ENCODE peak calls at places on chromosomes 13 and 19, in eight cellular contexts. S is IMR-90, C is heart right ventricle, Q is colonic mucosa, W is endothelial cell of umbilical vein, V is upper lobe of right lung, E is right atrium auricular region, I is HCT116. J is an unnamed sample.

GRCh38 chr19:17576758-17577532 is 21.5 kb downstream of the COLGALT1 start:
- DNase-seq in Q (peak), W (no peak), E (no peak), C (peak), I (peak), S (no peak), V (peak), J (no peak)

GRCh38 chr19:37855098-37855497 is 51.3 kb downstream of the WDR87 start:
- DNase-seq in S (peak), C (peak), V (no peak), W (peak), E (no peak), I (no peak), Q (peak), J (no peak)

GRCh38 chr13:111322001-111322915 is 1.8 kb downstream of the TEX29 start:
- DNase-seq in E (no peak), Q (no peak), V (no peak), C (no peak), S (no peak), W (no peak), I (no peak), J (no peak)

GRCh38 chr19:3234800-3235199 is 10.3 kb downstream of the CELF5 start:
- DNase-seq in W (no peak), V (no peak), Q (no peak), E (no peak), I (no peak), C (no peak), S (no peak), J (no peak)

GRCh38 chr13:52345048-52345447 is 60.9 kb downstream of the THSD1 start:
- DNase-seq in I (no peak), E (no peak), W (peak), Q (no peak), C (no peak), V (no peak), S (peak), J (peak)

GRCh38 chr19:7435602-7436001 is 53.2 kb downstream of the PEX11G start:
- DNase-seq in S (no peak), V (no peak), W (no peak), I (no peak), E (no peak), Q (no peak), C (no peak), J (no peak)

GRCh38 chr13:68715651-68716050 is 1392.0 kb upstream of the ATXN8OS start:
- DNase-seq in S (no peak), W (no peak), C (no peak), Q (no peak), E (no peak), I (no peak), V (no peak), J (no peak)

GRCh38 chr13:56558698-56559320 is 581.9 kb upstream of the PRR20A start:
- DNase-seq in Q (no peak), E (no peak), I (no peak), W (no peak), C (no peak), V (no peak), S (no peak), J (no peak)

GRCh38 chr19:36258028-36258875 is 43.3 kb downstream of the ZNF146 start:
- DNase-seq in E (no peak), S (no peak), V (no peak), Q (no peak), W (no peak), C (no peak), I (no peak), J (no peak)

GRCh38 chr19:55228015-55228391 is 560 bp downstream of the TMEM86B start:
- DNase-seq in V (no peak), I (no peak), Q (no peak), W (no peak), C (peak), S (no peak), E (no peak), J (no peak)

GRCh38 chr13:61029064-61029463 is 386.6 kb downstream of the PCDH20 start:
- DNase-seq in I (no peak), W (no peak), C (no peak), E (no peak), S (no peak), Q (no peak), V (no peak), J (no peak)

GRCh38 chr19:57348136-57348535 is 2.9 kb upstream of the ZNF304 start:
- DNase-seq in I (no peak), C (no peak), E (no peak), Q (no peak), W (no peak), V (no peak), S (peak), J (no peak)

DNA sequence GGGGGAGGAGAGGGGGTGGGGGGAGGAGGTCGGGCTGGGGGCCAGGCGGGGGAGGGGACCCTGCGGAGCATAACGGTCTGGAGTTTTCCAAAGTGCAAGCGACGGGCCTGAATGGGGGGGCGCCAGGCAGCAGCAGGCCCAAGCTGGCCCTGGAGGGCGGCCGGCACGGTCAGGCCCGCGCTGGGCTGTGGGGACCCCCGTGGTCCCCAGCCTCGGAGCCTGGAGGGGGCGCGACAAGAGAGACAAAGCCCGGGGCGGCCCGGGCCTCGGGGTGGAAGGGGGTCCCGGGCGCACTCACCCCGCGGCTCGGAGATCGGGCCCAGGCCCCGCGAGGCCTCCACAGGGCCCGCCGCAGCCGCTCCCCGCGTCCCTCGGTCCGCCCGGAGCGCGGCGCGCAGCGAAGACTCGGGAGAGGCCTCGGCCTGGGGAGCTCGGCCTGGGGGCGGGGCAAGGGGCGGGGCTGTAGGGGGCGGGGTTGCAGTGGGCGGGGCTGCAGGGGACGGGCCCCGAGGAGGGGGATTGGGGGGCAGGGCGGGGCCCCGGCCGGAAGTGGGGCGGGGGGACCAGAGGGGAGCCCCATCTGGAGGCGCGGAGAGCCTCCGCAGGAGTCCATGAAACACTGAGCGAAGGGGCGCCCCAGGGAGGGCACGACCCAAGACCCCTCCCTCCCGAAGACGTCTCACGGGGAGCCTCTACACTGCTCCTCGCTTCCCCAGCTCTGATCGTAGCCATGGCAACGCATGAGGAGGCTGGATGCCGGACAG is 47.6 kb downstream of the PTPRS start:
- DNase-seq in V (peak), S (peak), W (peak), Q (peak), I (no peak), E (peak), C (peak), J (no peak)
- H3K27ac ChIP-seq in V (peak), S (peak), W (no peak), Q (peak), I (peak), E (peak), C (peak), J (no peak)

GRCh38 chr19:1438933-1439358 is 750 bp downstream of the RPS15 start:
- DNase-seq in S (no peak), Q (no peak), V (no peak), C (no peak), W (peak), I (no peak), E (no peak), J (no peak)
- H3K27ac ChIP-seq in S (peak), Q (no peak), V (peak), C (peak), W (peak), I (peak), E (peak), J (peak)

DNA sequence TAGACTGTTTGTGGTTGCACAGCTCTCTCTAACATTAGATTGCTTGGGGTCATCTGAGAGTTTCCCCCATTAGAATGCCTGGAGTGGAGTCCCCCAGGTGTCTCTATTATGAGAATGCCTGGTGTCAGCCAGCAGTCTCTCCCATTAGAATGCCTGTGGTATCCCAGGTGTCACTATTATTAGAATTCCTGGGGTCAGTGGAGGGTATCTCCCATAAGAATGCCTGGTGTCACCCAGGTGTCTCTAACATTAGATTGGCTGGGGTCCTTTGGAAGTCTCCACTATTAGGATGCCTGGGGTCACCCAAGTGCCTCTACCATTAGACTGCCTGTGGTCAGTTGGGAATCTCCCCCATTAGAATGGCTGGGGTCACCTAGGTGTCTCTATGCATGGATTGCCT is 1495.1 kb downstream of the UQCRFS1 start:
- DNase-seq in W (no peak), Q (no peak), C (no peak), V (no peak), I (no peak), E (no peak), S (no peak), J (no peak)
- H3K27ac ChIP-seq in W (no peak), Q (no peak), C (no peak), V (no peak), I (no peak), E (no peak), S (no peak), J (no peak)

DNA sequence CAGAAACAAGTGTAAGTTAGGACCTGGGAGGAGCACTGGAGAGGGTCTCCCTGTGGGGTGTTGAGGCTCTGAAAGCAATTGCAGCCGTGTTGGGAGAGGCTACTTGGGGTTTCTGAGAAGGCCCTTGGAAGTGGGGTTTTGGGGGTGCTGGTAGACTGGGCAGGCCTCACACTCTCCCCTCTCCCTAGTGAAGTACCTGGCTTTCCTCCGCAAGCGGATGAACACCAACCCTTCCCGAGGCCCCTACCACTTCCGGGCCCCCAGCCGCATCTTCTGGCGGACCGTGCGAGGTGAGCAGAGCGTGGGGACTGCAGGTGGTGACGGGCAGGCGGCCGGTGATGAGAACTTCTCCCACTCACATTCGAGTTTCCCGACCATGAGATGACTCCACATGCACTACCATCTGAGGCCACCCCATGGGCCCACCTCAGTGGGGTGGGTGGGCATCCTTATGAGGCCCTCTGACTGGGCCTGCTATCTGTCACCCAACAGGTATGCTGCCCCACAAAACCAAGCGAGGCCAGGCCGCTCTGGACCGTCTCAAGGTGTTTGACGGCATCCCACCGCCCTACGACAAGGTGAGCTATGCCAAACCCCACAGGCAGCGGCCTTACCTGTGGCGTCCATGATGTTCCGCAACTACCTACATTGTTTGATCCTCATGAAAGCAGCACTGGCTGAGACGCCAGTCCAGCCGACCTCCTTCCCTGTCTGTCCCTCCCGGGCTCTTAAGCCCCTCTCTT is 3.0 kb downstream of the RPL13A start:
- DNase-seq in V (no peak), W (no peak), S (no peak), Q (no peak), E (no peak), C (no peak), I (no peak), J (no peak)
- H3K27ac ChIP-seq in V (peak), W (no peak), S (peak), Q (peak), E (no peak), C (peak), I (peak), J (peak)

DNA sequence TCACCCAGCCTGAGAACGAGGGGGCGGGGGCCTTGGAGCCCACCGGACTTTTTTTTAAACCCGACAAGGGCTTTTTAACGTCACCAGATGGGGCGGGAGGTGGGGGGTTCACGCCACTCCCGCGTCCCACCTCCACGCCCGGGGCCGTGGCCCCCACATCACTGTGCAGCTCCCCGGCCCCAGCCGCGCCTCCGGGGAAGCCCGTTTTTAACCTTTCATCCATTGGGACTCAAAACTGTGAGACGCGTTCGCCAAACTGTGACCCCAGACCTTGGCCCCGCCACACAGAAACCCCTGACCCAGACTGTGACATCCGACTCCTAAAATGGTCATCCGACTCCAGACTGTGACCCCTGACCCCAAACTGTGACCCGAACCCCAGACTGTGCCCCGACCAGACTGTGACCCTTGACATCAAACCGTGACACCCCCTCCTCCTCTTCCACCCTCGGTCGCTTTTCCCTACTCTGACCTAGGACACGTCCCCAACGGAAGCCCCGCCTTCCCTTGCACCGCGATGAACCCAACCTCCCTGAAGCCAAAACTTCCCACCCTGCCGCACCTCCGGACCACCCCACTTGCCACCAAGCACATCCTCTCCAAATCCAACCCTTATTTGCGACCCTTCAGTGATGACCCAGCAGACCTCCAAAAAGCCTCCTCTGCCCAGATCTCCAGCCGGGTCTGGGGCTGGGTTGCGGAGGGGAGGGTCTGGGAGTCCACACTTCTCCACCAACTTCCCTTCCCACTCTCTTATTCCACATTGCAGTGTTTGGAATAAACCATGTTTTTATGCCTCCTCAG is 1.5 kb upstream of the GRWD1 start:
- DNase-seq in E (no peak), I (no peak), C (no peak), W (no peak), Q (no peak), S (no peak), V (no peak), J (no peak)
- H3K27ac ChIP-seq in E (peak), I (peak), C (no peak), W (no peak), Q (no peak), S (no peak), V (no peak), J (peak)